ENCODE peak calls at places on chromosomes 6 and 20, in nine cellular contexts. L is ovary, F is astrocyte, H is psoas muscle, N is stomach, Y is HCT116, C is tibial nerve, G is upper lobe of right lung, D is sigmoid colon. A is an unnamed sample.

GRCh38 chr6:131510094-131510493 is 62.9 kb upstream of the ARG1 start:
- DNase-seq in Y (no peak), G (no peak), L (no peak), F (no peak), N (no peak), D (no peak), H (no peak), C (no peak), A (no peak)

GRCh38 chr6:157066781-157067491 is 256.4 kb downstream of the TMEM242 start:
- DNase-seq in N (no peak), G (no peak), D (no peak), F (no peak), C (no peak), L (no peak), H (no peak), Y (no peak), A (no peak)

GRCh38 chr6:51398064-51398740 is 579.5 kb downstream of the TFAP2B start:
- DNase-seq in C (no peak), D (no peak), F (peak; percentile 9), L (no peak), N (no peak), H (no peak), G (peak; percentile 61), Y (no peak), A (no peak)

GRCh38 chr6:51855310-51856082 is 231.9 kb downstream of the PKHD1 start:
- DNase-seq in F (peak; percentile 10), C (peak; percentile 59), D (no peak), H (no peak), L (no peak), Y (peak; percentile 41), N (no peak), G (no peak), A (no peak)

GRCh38 chr20:36717657-36718056 is 28.2 kb downstream of the NDRG3 start:
- DNase-seq in Y (no peak), N (no peak), L (no peak), F (no peak), D (no peak), C (no peak), G (no peak), H (no peak), A (no peak)

GRCh38 chr6:168103036-168103830 is 24.2 kb upstream of the FRMD1 start:
- DNase-seq in C (no peak), Y (no peak), G (peak; percentile 40), L (no peak), D (no peak), H (peak; percentile 8), N (no peak), F (no peak), A (no peak)

GRCh38 chr20:36260316-36260715 is 24.0 kb downstream of the AAR2 start:
- DNase-seq in N (no peak), F (no peak), L (no peak), Y (no peak), C (no peak), G (no peak), H (no peak), D (peak; percentile 29), A (no peak)

GRCh38 chr6:14732845-14733757 is 512.8 kb upstream of the JARID2 start:
- DNase-seq in H (no peak), G (no peak), N (no peak), L (no peak), F (peak; percentile 90), C (no peak), Y (peak; percentile 79), D (no peak), A (no peak)

DNA sequence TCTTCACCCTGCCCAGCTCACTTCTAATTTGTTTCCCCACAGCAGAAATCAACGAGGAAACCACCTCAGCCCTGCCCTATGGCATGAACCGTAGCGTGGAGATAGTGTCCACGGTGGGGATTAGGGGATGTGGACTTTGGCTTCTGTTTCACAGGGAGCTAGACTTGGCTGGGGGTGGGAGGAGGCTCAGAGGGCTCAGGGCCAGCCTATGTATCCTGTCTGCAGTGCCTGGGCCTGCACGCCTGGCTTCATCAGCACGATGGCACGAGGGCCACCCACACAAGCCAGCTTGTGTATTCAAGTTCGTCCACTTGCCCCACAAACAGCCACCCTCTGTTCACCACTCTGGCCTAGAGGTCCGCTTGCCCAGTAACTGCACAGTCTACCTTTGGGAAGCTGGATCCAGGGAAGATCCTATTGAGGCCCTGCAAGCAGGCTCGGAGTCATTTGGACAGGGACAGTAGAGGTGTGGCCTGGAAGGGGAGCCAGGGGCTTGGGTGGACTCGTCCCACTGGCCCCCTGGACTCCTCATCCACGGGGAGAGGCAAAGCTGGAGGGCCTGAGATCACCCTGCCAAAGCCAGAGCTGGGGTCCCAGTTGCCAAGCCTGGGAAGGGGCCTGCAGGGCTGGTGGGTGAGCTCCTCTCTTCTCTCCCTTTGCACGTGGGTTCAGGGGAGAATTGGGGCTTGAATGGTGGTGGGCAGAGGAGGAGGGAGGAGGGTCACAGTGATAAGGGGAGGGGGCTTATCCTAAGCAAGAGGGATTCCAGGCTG is 38.0 kb upstream of the FAM83D start:
- DNase-seq in G (peak; percentile 54), Y (no peak), H (no peak), N (no peak), F (no peak), C (no peak), D (no peak), L (no peak), A (no peak)
- H3K36me3 ChIP-seq in G (no peaks in the 10 kb centered on the region), Y (no peaks in the 10 kb centered on the region), H (no peaks in the 10 kb centered on the region), N (no peaks in the 10 kb centered on the region), F (no peaks in the 10 kb centered on the region), C (no peaks in the 10 kb centered on the region), D (no peaks in the 10 kb centered on the region), L (no peaks in the 10 kb centered on the region), A (no peaks in the 10 kb centered on the region)

GRCh38 chr6:124978451-124979293 is 16.4 kb downstream of the RNF217 start:
- DNase-seq in H (no peak), Y (no peak), G (no peak), D (no peak), L (no peak), F (no peak), C (no peak), N (no peak), A (no peak)

GRCh38 chr6:124977067-124977908 is 15.1 kb downstream of the RNF217 start:
- DNase-seq in N (no peak), H (no peak), D (no peak), Y (no peak), L (no peak), G (no peak), C (no peak), F (peak; percentile 75), A (no peak)

GRCh38 chr6:124973780-124974179 is 11.5 kb downstream of the RNF217 start:
- DNase-seq in G (no peak), H (no peak), N (no peak), Y (no peak), D (no peak), F (no peak), C (no peak), L (no peak), A (no peak)

GRCh38 chr6:124970763-124971162 is 8.5 kb downstream of the RNF217 start:
- DNase-seq in F (no peak), H (no peak), L (no peak), D (no peak), Y (no peak), N (no peak), C (no peak), G (no peak), A (no peak)

DNA sequence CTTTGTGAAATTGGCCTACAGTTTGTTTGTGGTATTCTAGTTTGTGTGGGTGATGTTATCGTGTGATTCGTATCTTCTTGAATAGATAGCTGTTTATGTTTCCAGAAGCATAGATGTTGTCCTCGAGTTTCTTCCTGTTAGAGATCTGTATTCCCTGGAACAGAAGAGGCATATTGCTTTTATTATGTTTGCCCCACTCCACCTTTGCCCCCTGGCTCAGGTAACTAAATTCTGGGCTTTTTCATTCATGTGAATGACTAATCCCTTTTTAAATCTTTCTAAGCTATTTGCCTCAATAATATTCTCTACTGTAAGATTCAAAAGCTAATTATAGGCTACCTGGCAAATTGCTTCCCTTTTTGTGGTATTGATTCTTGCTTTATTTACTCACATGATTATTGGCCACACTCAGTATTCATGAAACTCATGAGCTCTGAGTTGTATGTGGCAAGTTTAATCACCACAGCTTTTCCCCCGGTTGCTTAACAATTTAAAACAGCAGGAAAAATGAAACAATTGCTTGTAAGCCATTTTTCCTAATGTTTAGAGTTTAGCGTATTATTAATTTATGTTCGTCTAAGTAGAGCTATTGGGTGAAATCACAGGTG is 12.6 kb downstream of the RNF217 start:
- DNase-seq in L (no peak), G (no peak), N (no peak), Y (no peak), H (no peak), D (no peak), F (no peak), C (no peak), A (no peak)
- H3K27ac ChIP-seq in L (no peak overlapping the region), G (no peak overlapping the region), N (no peak overlapping the region), Y (no peak overlapping the region), H (no peak overlapping the region), D (no peak overlapping the region), F (no peak overlapping the region), C (no peak overlapping the region), A (no peak overlapping the region)

GRCh38 chr6:161152527-161152862 is 121.4 kb downstream of the AGPAT4 start:
- DNase-seq in L (no peak), Y (no peak), C (no peak), N (no peak), F (no peak), D (peak; percentile 63), G (no peak), H (no peak), A (no peak)

GRCh38 chr6:161154796-161155335 is 119.0 kb downstream of the AGPAT4 start:
- DNase-seq in C (no peak), L (no peak), F (no peak), H (no peak), N (no peak), D (peak; percentile 52), Y (no peak), G (no peak), A (no peak)

GRCh38 chr6:161151660-161152526 is 122.0 kb downstream of the AGPAT4 start:
- DNase-seq in N (no peak), L (no peak), C (no peak), G (no peak), F (no peak), H (no peak), D (peak; percentile 41), Y (no peak), A (no peak)

GRCh38 chr6:161153725-161154124 is 120.1 kb downstream of the AGPAT4 start:
- DNase-seq in Y (no peak), D (peak; percentile 53), L (no peak), F (no peak), G (no peak), C (no peak), N (no peak), H (no peak), A (no peak)

DNA sequence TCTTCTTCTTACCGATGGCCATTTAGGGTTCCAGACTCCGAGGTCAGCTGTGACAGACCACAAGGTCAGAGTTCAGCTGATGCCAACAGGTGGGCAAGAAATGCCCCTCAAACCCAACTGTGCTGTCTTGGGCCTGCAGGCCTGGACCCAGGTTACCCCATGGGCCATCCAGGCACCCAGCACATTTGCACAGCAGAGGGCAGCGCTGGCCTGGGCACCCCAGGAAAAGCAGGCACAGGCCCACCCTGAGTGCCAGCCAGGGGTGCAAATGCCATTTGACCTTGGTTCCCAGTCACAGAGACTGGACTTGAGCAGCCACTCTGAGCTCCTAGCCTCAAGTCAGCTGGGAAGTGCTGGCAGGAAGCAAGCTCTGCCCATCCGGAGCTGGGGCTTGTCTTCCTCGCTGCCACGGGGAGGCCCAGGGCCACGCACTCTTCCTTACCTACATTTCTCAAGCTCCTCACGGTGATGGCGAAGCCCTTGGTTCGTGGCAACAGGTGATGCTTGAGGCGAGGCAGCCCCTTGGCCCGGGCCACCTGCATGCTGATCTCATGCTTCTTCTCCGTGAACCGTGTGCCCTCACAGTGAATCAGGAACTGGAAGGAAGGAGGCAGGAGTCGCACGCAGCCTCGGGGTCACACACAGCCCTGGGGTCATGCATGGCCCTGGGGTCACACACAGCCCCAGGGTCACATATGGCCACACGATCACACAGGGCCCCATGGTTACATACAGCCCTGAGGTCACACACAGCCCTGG is 120.8 kb downstream of the AGPAT4 start:
- DNase-seq in N (no peak), G (no peak), H (no peak), D (peak; percentile 67), F (no peak), Y (no peak), C (no peak), L (no peak), A (no peak)
- TF ChIP-seq CTCF in N (peak; percentile 29), G (peak; percentile 39), H (no peak), D (no peak), F (peak; percentile 13), Y (peak; percentile 70), C (peak; percentile 8), L (peak; percentile 14), A (peak; percentile 50)

DNA sequence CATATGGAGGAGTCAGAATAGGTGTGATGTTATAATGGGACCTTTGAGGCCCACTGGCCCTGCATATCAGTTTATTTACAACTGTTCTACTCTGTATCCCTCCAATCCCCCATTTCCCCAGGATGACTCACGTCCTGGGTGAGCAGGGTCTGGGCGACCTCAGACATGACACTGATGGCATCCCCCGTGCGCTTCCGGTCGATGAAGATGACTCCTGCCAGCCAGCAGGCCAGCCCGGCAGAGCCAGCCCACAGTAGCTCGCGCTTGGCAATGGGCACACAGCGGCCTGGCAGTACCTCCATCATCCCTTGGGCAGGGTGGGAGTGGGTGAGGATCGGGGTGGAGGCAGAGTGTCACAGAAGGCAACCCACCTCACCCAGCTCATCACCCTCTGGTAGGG is 5.6 kb downstream of the AGPAT1 start:
- DNase-seq in N (no peak), D (no peak), G (no peak), H (no peak), L (no peak), Y (no peak), C (no peak), F (no peak), A (no peak)
- H3K36me3 ChIP-seq in N (peaks cover 59% of the 10 kb centered on the region), D (peaks cover 27% of the 10 kb centered on the region), G (peaks cover 43% of the 10 kb centered on the region), H (no peaks in the 10 kb centered on the region), L (no peaks in the 10 kb centered on the region), Y (peaks cover 15% of the 10 kb centered on the region), C (peaks cover 63% of the 10 kb centered on the region), F (peaks cover 12% of the 10 kb centered on the region), A (peaks cover 58% of the 10 kb centered on the region)

A was measured in heart right ventricle.